ENCODE peak calls at places on chromosomes 3 and 15, in five cellular contexts. One of them, this sample, is unnamed.

GRCh38 chr15:68409736-68410370 is 22.1 kb downstream of the ITGA11 start:
- DNase-seq in DMS153: no peak
- DNase-seq in posterior cingulate gyrus: peak
- DNase-seq in NCI-H446 treated with DMSO at 0.1 percent for 48 hours: no peak
- DNase-seq in activated T-helper 1 cell treated with Interleukin-2 at 50 U/mL for 16 hours: no peak
- DNase-seq in this sample: no peak

GRCh38 chr15:63321462-63321861 is 44.1 kb downstream of the APH1B start:
- DNase-seq in DMS153: no peak
- DNase-seq in posterior cingulate gyrus: no peak
- DNase-seq in NCI-H446 treated with DMSO at 0.1 percent for 48 hours: no peak
- DNase-seq in activated T-helper 1 cell treated with Interleukin-2 at 50 U/mL for 16 hours: no peak
- DNase-seq in this sample: no peak

GRCh38 chr3:53092216-53092615 is 38.0 kb downstream of the RFT1 start:
- DNase-seq in DMS153: no peak
- DNase-seq in posterior cingulate gyrus: peak
- DNase-seq in NCI-H446 treated with DMSO at 0.1 percent for 48 hours: no peak
- DNase-seq in activated T-helper 1 cell treated with Interleukin-2 at 50 U/mL for 16 hours: no peak
- DNase-seq in this sample: no peak

GRCh38 chr3:71641669-71642068 is 58.1 kb upstream of the FOXP1 start:
- DNase-seq in DMS153: no peak
- DNase-seq in posterior cingulate gyrus: no peak
- DNase-seq in NCI-H446 treated with DMSO at 0.1 percent for 48 hours: no peak
- DNase-seq in activated T-helper 1 cell treated with Interleukin-2 at 50 U/mL for 16 hours: no peak
- DNase-seq in this sample: no peak

GRCh38 chr3:14245822-14246221 is 67.2 kb downstream of the LSM3 start:
- DNase-seq in DMS153: no peak
- DNase-seq in posterior cingulate gyrus: no peak
- DNase-seq in NCI-H446 treated with DMSO at 0.1 percent for 48 hours: no peak
- DNase-seq in activated T-helper 1 cell treated with Interleukin-2 at 50 U/mL for 16 hours: no peak
- DNase-seq in this sample: no peak

GRCh38 chr15:90000175-90000923 is 775 bp upstream of the ZNF710 start:
- DNase-seq in DMS153: no peak
- DNase-seq in posterior cingulate gyrus: peak
- DNase-seq in NCI-H446 treated with DMSO at 0.1 percent for 48 hours: no peak
- DNase-seq in activated T-helper 1 cell treated with Interleukin-2 at 50 U/mL for 16 hours: no peak
- DNase-seq in this sample: no peak

GRCh38 chr15:83843511-83843910 is 189.6 kb downstream of the ADAMTSL3 start:
- DNase-seq in DMS153: no peak
- DNase-seq in posterior cingulate gyrus: peak
- DNase-seq in NCI-H446 treated with DMSO at 0.1 percent for 48 hours: no peak
- DNase-seq in activated T-helper 1 cell treated with Interleukin-2 at 50 U/mL for 16 hours: no peak
- DNase-seq in this sample: no peak

GRCh38 chr15:91100561-91101355 is 701 bp downstream of the SV2B start:
- DNase-seq in DMS153: no peak
- DNase-seq in posterior cingulate gyrus: no peak
- DNase-seq in NCI-H446 treated with DMSO at 0.1 percent for 48 hours: no peak
- DNase-seq in activated T-helper 1 cell treated with Interleukin-2 at 50 U/mL for 16 hours: no peak
- DNase-seq in this sample: no peak

GRCh38 chr15:40081691-40082194 is 26.9 kb downstream of the BMF start:
- DNase-seq in DMS153: no peak
- DNase-seq in posterior cingulate gyrus: peak
- DNase-seq in NCI-H446 treated with DMSO at 0.1 percent for 48 hours: no peak
- DNase-seq in activated T-helper 1 cell treated with Interleukin-2 at 50 U/mL for 16 hours: no peak
- DNase-seq in this sample: no peak

GRCh38 chr15:55282284-55282833 is 7.3 kb downstream of the RAB27A start:
- DNase-seq in DMS153: no peak
- DNase-seq in posterior cingulate gyrus: no peak
- DNase-seq in NCI-H446 treated with DMSO at 0.1 percent for 48 hours: no peak
- DNase-seq in activated T-helper 1 cell treated with Interleukin-2 at 50 U/mL for 16 hours: no peak
- DNase-seq in this sample: peak

GRCh38 chr3:120765830-120766511 is 23.4 kb downstream of the GTF2E1 start:
- DNase-seq in DMS153: no peak
- DNase-seq in posterior cingulate gyrus: no peak
- DNase-seq in NCI-H446 treated with DMSO at 0.1 percent for 48 hours: no peak
- DNase-seq in activated T-helper 1 cell treated with Interleukin-2 at 50 U/mL for 16 hours: no peak
- DNase-seq in this sample: no peak

GRCh38 chr15:43009206-43009605 is 88.6 kb upstream of the TTBK2 start:
- DNase-seq in DMS153: no peak
- DNase-seq in posterior cingulate gyrus: no peak
- DNase-seq in NCI-H446 treated with DMSO at 0.1 percent for 48 hours: no peak
- DNase-seq in activated T-helper 1 cell treated with Interleukin-2 at 50 U/mL for 16 hours: no peak
- DNase-seq in this sample: no peak

GRCh38 chr3:73423133-73423532 is 201.6 kb downstream of the PDZRN3 start:
- DNase-seq in DMS153: no peak
- DNase-seq in posterior cingulate gyrus: no peak
- DNase-seq in NCI-H446 treated with DMSO at 0.1 percent for 48 hours: no peak
- DNase-seq in activated T-helper 1 cell treated with Interleukin-2 at 50 U/mL for 16 hours: no peak
- DNase-seq in this sample: no peak

GRCh38 chr15:39248204-39248603 is 332.7 kb upstream of the THBS1 start:
- DNase-seq in DMS153: no peak
- DNase-seq in posterior cingulate gyrus: no peak
- DNase-seq in NCI-H446 treated with DMSO at 0.1 percent for 48 hours: no peak
- DNase-seq in activated T-helper 1 cell treated with Interleukin-2 at 50 U/mL for 16 hours: no peak
- DNase-seq in this sample: no peak

GRCh38 chr3:126678691-126679317 is 23.9 kb upstream of the TXNRD3 start:
- DNase-seq in DMS153: peak
- DNase-seq in posterior cingulate gyrus: no peak
- DNase-seq in NCI-H446 treated with DMSO at 0.1 percent for 48 hours: no peak
- DNase-seq in activated T-helper 1 cell treated with Interleukin-2 at 50 U/mL for 16 hours: no peak
- DNase-seq in this sample: no peak

GRCh38 chr15:56351957-56352506 is 13.2 kb upstream of the TEX9 start:
- DNase-seq in DMS153: no peak
- DNase-seq in posterior cingulate gyrus: no peak
- DNase-seq in NCI-H446 treated with DMSO at 0.1 percent for 48 hours: no peak
- DNase-seq in activated T-helper 1 cell treated with Interleukin-2 at 50 U/mL for 16 hours: no peak
- DNase-seq in this sample: no peak

GRCh38 chr3:108546249-108546648 is 35.9 kb upstream of the MYH15 start:
- DNase-seq in DMS153: no peak
- DNase-seq in posterior cingulate gyrus: no peak
- DNase-seq in NCI-H446 treated with DMSO at 0.1 percent for 48 hours: no peak
- DNase-seq in activated T-helper 1 cell treated with Interleukin-2 at 50 U/mL for 16 hours: no peak
- DNase-seq in this sample: no peak

GRCh38 chr3:118963711-118964110 is 70.9 kb downstream of the IGSF11 start:
- DNase-seq in DMS153: no peak
- DNase-seq in posterior cingulate gyrus: no peak
- DNase-seq in NCI-H446 treated with DMSO at 0.1 percent for 48 hours: no peak
- DNase-seq in activated T-helper 1 cell treated with Interleukin-2 at 50 U/mL for 16 hours: no peak
- DNase-seq in this sample: no peak

GRCh38 chr3:53688066-53688465 is 158.2 kb downstream of the CHDH start:
- DNase-seq in DMS153: no peak
- DNase-seq in posterior cingulate gyrus: no peak
- DNase-seq in NCI-H446 treated with DMSO at 0.1 percent for 48 hours: no peak
- DNase-seq in activated T-helper 1 cell treated with Interleukin-2 at 50 U/mL for 16 hours: no peak
- DNase-seq in this sample: no peak

GRCh38 chr3:143287403-143287802 is 167.8 kb downstream of the CHST2 start:
- DNase-seq in DMS153: no peak
- DNase-seq in posterior cingulate gyrus: no peak
- DNase-seq in NCI-H446 treated with DMSO at 0.1 percent for 48 hours: no peak
- DNase-seq in activated T-helper 1 cell treated with Interleukin-2 at 50 U/mL for 16 hours: no peak
- DNase-seq in this sample: no peak

GRCh38 chr3:117035785-117036184 is 326.2 kb downstream of the TUSC7 start:
- DNase-seq in DMS153: no peak
- DNase-seq in posterior cingulate gyrus: no peak
- DNase-seq in NCI-H446 treated with DMSO at 0.1 percent for 48 hours: no peak
- DNase-seq in activated T-helper 1 cell treated with Interleukin-2 at 50 U/mL for 16 hours: no peak
- DNase-seq in this sample: no peak

GRCh38 chr3:113662824-113663223 is 33.6 kb downstream of the USF3 start:
- DNase-seq in DMS153: no peak
- DNase-seq in posterior cingulate gyrus: no peak
- DNase-seq in NCI-H446 treated with DMSO at 0.1 percent for 48 hours: no peak
- DNase-seq in activated T-helper 1 cell treated with Interleukin-2 at 50 U/mL for 16 hours: no peak
- DNase-seq in this sample: no peak

GRCh38 chr3:43512749-43513404 is 108.9 kb downstream of the ANO10 start:
- DNase-seq in DMS153: no peak
- DNase-seq in posterior cingulate gyrus: no peak
- DNase-seq in NCI-H446 treated with DMSO at 0.1 percent for 48 hours: no peak
- DNase-seq in activated T-helper 1 cell treated with Interleukin-2 at 50 U/mL for 16 hours: no peak
- DNase-seq in this sample: no peak

GRCh38 chr15:89662893-89663673 is 7.8 kb upstream of the KIF7 start:
- DNase-seq in DMS153: no peak
- DNase-seq in posterior cingulate gyrus: no peak
- DNase-seq in NCI-H446 treated with DMSO at 0.1 percent for 48 hours: peak
- DNase-seq in activated T-helper 1 cell treated with Interleukin-2 at 50 U/mL for 16 hours: no peak
- DNase-seq in this sample: no peak

GRCh38 chr3:146044046-146044445 is 116.9 kb downstream of the PLOD2 start:
- DNase-seq in DMS153: no peak
- DNase-seq in posterior cingulate gyrus: no peak
- DNase-seq in NCI-H446 treated with DMSO at 0.1 percent for 48 hours: no peak
- DNase-seq in activated T-helper 1 cell treated with Interleukin-2 at 50 U/mL for 16 hours: no peak
- DNase-seq in this sample: no peak

GRCh38 chr3:123493912-123494311 is 45.0 kb upstream of the ADCY5 start:
- DNase-seq in DMS153: no peak
- DNase-seq in posterior cingulate gyrus: no peak
- DNase-seq in NCI-H446 treated with DMSO at 0.1 percent for 48 hours: no peak
- DNase-seq in activated T-helper 1 cell treated with Interleukin-2 at 50 U/mL for 16 hours: no peak
- DNase-seq in this sample: no peak

GRCh38 chr3:54578417-54578816 is 349.4 kb downstream of the LRTM1 start:
- DNase-seq in DMS153: no peak
- DNase-seq in posterior cingulate gyrus: no peak
- DNase-seq in NCI-H446 treated with DMSO at 0.1 percent for 48 hours: no peak
- DNase-seq in activated T-helper 1 cell treated with Interleukin-2 at 50 U/mL for 16 hours: no peak
- DNase-seq in this sample: no peak

GRCh38 chr15:25596644-25597562 is 158.1 kb upstream of the UBE3A start:
- DNase-seq in DMS153: no peak
- DNase-seq in posterior cingulate gyrus: peak
- DNase-seq in NCI-H446 treated with DMSO at 0.1 percent for 48 hours: no peak
- DNase-seq in activated T-helper 1 cell treated with Interleukin-2 at 50 U/mL for 16 hours: no peak
- DNase-seq in this sample: no peak

GRCh38 chr15:85761635-85762034 is 33.1 kb downstream of the KLHL25 start:
- DNase-seq in DMS153: no peak
- DNase-seq in posterior cingulate gyrus: no peak
- DNase-seq in NCI-H446 treated with DMSO at 0.1 percent for 48 hours: no peak
- DNase-seq in activated T-helper 1 cell treated with Interleukin-2 at 50 U/mL for 16 hours: no peak
- DNase-seq in this sample: no peak

GRCh38 chr3:101279162-101279561 is 41.2 kb downstream of the IMPG2 start:
- DNase-seq in DMS153: no peak
- DNase-seq in posterior cingulate gyrus: no peak
- DNase-seq in NCI-H446 treated with DMSO at 0.1 percent for 48 hours: no peak
- DNase-seq in activated T-helper 1 cell treated with Interleukin-2 at 50 U/mL for 16 hours: no peak
- DNase-seq in this sample: no peak

GRCh38 chr3:119258915-119259314 is 18.2 kb upstream of the B4GALT4 start:
- DNase-seq in DMS153: no peak
- DNase-seq in posterior cingulate gyrus: no peak
- DNase-seq in NCI-H446 treated with DMSO at 0.1 percent for 48 hours: no peak
- DNase-seq in activated T-helper 1 cell treated with Interleukin-2 at 50 U/mL for 16 hours: no peak
- DNase-seq in this sample: no peak

GRCh38 chr3:102163039-102163817 is 271.6 kb upstream of the ZPLD1 start:
- DNase-seq in DMS153: peak
- DNase-seq in posterior cingulate gyrus: no peak
- DNase-seq in NCI-H446 treated with DMSO at 0.1 percent for 48 hours: no peak
- DNase-seq in activated T-helper 1 cell treated with Interleukin-2 at 50 U/mL for 16 hours: no peak
- DNase-seq in this sample: no peak

GRCh38 chr3:151316267-151316991 is at the start of gene GPR87:
- DNase-seq in DMS153: no peak
- DNase-seq in posterior cingulate gyrus: no peak
- DNase-seq in NCI-H446 treated with DMSO at 0.1 percent for 48 hours: no peak
- DNase-seq in activated T-helper 1 cell treated with Interleukin-2 at 50 U/mL for 16 hours: no peak
- DNase-seq in this sample: no peak

GRCh38 chr15:70761931-70762468 is 1.4 kb downstream of the UACA start:
- DNase-seq in DMS153: no peak
- DNase-seq in posterior cingulate gyrus: no peak
- DNase-seq in NCI-H446 treated with DMSO at 0.1 percent for 48 hours: no peak
- DNase-seq in activated T-helper 1 cell treated with Interleukin-2 at 50 U/mL for 16 hours: no peak
- DNase-seq in this sample: no peak

GRCh38 chr3:33131328-33132018 is 17.7 kb downstream of the CRTAP start:
- DNase-seq in DMS153: no peak
- DNase-seq in posterior cingulate gyrus: peak
- DNase-seq in NCI-H446 treated with DMSO at 0.1 percent for 48 hours: no peak
- DNase-seq in activated T-helper 1 cell treated with Interleukin-2 at 50 U/mL for 16 hours: no peak
- DNase-seq in this sample: no peak

GRCh38 chr15:52683585-52683984 is 4.4 kb upstream of the ATOSA start:
- DNase-seq in DMS153: no peak
- DNase-seq in posterior cingulate gyrus: no peak
- DNase-seq in NCI-H446 treated with DMSO at 0.1 percent for 48 hours: no peak
- DNase-seq in activated T-helper 1 cell treated with Interleukin-2 at 50 U/mL for 16 hours: no peak
- DNase-seq in this sample: no peak

GRCh38 chr3:69011331-69011730 is 2.2 kb downstream of the EOGT start:
- DNase-seq in DMS153: no peak
- DNase-seq in posterior cingulate gyrus: no peak
- DNase-seq in NCI-H446 treated with DMSO at 0.1 percent for 48 hours: no peak
- DNase-seq in activated T-helper 1 cell treated with Interleukin-2 at 50 U/mL for 16 hours: no peak
- DNase-seq in this sample: no peak

GRCh38 chr15:71780349-71780976 is 29.9 kb upstream of the NR2E3 start:
- DNase-seq in DMS153: no peak
- DNase-seq in posterior cingulate gyrus: no peak
- DNase-seq in NCI-H446 treated with DMSO at 0.1 percent for 48 hours: no peak
- DNase-seq in activated T-helper 1 cell treated with Interleukin-2 at 50 U/mL for 16 hours: no peak
- DNase-seq in this sample: no peak

This sample was measured in natural killer cell.